ENCODE peak calls at places on chromosomes 7 and 10, in nine cellular contexts. Q, W, M, H, L, E, C, P and B are unnamed samples.

GRCh38 chr10:104040862-104041789 is 44.6 kb downstream of the COL17A1 start:
- DNase-seq in H (no peak), Q (no peak), M (no peak), L (no peak), C (no peak), E (no peak), P (no peak), W (peak), B (no peak)

GRCh38 chr7:116569737-116570136 is 44.9 kb downstream of the CAV1 start:
- DNase-seq in W (no peak), L (no peak), E (no peak), P (peak), C (no peak), H (peak), Q (peak), M (peak), B (no peak)

GRCh38 chr10:17961551-17962422 is 10.1 kb downstream of the SLC39A12 start:
- DNase-seq in L (no peak), C (no peak), E (no peak), M (peak), P (no peak), H (no peak), Q (no peak), W (no peak), B (no peak)

GRCh38 chr7:26500749-26501352 is 209.2 kb downstream of the SNX10 start:
- DNase-seq in M (peak), L (no peak), H (peak), W (no peak), P (peak), C (no peak), E (peak), Q (peak), B (peak)

GRCh38 chr10:98215378-98215777 is 52.6 kb downstream of the LOXL4 start:
- DNase-seq in H (no peak), Q (no peak), L (no peak), E (no peak), P (no peak), M (no peak), W (no peak), C (no peak), B (no peak)

GRCh38 chr7:142438235-142438922 is 180.5 kb upstream of the PRSS58 start:
- DNase-seq in L (peak), H (peak), Q (peak), P (peak), M (peak), W (peak), C (no peak), E (no peak), B (no peak)

GRCh38 chr10:132432176-132432540 is 35.2 kb downstream of the PWWP2B start:
- DNase-seq in W (no peak), P (no peak), Q (no peak), E (no peak), L (no peak), H (no peak), M (no peak), C (no peak), B (no peak)

GRCh38 chr10:35442592-35442991 is 106.3 kb downstream of the CCNY start:
- DNase-seq in W (no peak), M (no peak), L (no peak), E (no peak), H (no peak), P (no peak), Q (no peak), C (no peak), B (no peak)

GRCh38 chr10:49585387-49585786 is 24.7 kb upstream of the SLC18A3 start:
- DNase-seq in E (no peak), W (no peak), M (no peak), P (peak), C (no peak), Q (no peak), L (no peak), H (peak), B (no peak)

GRCh38 chr10:128854965-128855364 is 612.1 kb upstream of the MGMT start:
- DNase-seq in W (no peak), M (peak), C (no peak), H (no peak), E (no peak), L (no peak), Q (no peak), P (peak), B (no peak)